ENCODE peak calls at places on chromosomes 6 and 20, in nine cellular contexts. N is brain microvascular endothelial cell; W is endodermal cell; S is tibial artery; F is CD8-positive, alpha-beta T cell; V is MCF 10A; Y is endothelial cell; Q is GM10248; R is CD4-positive, alpha-beta T cell. J is an unnamed sample.
A peak's percentile ranks its signal among the peaks of the same experiment; 100 is the strongest.

GRCh38 chr6:119116712-119117281 is 38.3 kb upstream of the FAM184A start:
- DNase-seq in N (no peak), W (peak; percentile 69), S (no peak), F (no peak), V (no peak), Y (peak; percentile 43), Q (no peak), R (no peak), J (no peak)

GRCh38 chr6:126054258-126054702 is 67.9 kb downstream of the TRMT11 start:
- DNase-seq in N (peak; percentile 37), W (no peak), S (no peak), F (no peak), V (no peak), Y (no peak), Q (no peak), R (no peak), J (no peak)

GRCh38 chr6:92748131-92748530 is 671.2 kb downstream of the EPHA7 start:
- DNase-seq in N (no peak), W (no peak), S (no peak), F (no peak), V (no peak), Y (no peak), Q (no peak), R (no peak), J (no peak)

GRCh38 chr6:90445533-90446108 is 141.3 kb downstream of the MAP3K7 start:
- DNase-seq in N (no peak), W (no peak), S (no peak), F (no peak), V (no peak), Y (no peak), Q (no peak), R (no peak), J (no peak)

GRCh38 chr6:65979120-65979519 is 272.1 kb upstream of the EYS start:
- DNase-seq in N (no peak), W (no peak), S (no peak), F (no peak), V (peak; percentile 4), Y (no peak), Q (no peak), R (no peak), J (no peak)

GRCh38 chr6:7502743-7503142 is 38.7 kb upstream of the DSP start:
- DNase-seq in N (no peak), W (peak; percentile 67), S (no peak), F (no peak), V (no peak), Y (no peak), Q (no peak), R (no peak), J (peak; percentile 7)

GRCh38 chr20:50721881-50722281 is 9.5 kb upstream of the PARD6B start:
- DNase-seq in N (peak; percentile 9), W (peak; percentile 46), S (peak; percentile 94), F (no peak), V (no peak), Y (no peak), Q (no peak), R (no peak), J (no peak)

GRCh38 chr20:61300741-61301140 is 48.7 kb downstream of the CDH4 start:
- DNase-seq in N (no peak), W (no peak), S (no peak), F (no peak), V (no peak), Y (no peak), Q (no peak), R (no peak), J (no peak)

GRCh38 chr6:10410214-10410873 is 4.5 kb downstream of the TFAP2A start:
- DNase-seq in N (no peak), W (no peak), S (no peak), F (no peak), V (peak; percentile 39), Y (no peak), Q (no peak), R (no peak), J (peak; percentile 20)

GRCh38 chr20:19073584-19074198 is 138.8 kb upstream of the SLC24A3 start:
- DNase-seq in N (no peak), W (peak; percentile 82), S (no peak), F (no peak), V (peak; percentile 29), Y (no peak), Q (no peak), R (no peak), J (peak; percentile 17)

GRCh38 chr6:28206527-28207243 is 18.4 kb upstream of the ZSCAN9 start:
- DNase-seq in N (no peak), W (peak; percentile 61), S (no peak), F (no peak), V (no peak), Y (no peak), Q (no peak), R (no peak), J (no peak)

GRCh38 chr6:129936329-129937165 is 75.4 kb upstream of the TMEM244 start:
- DNase-seq in N (peak; percentile 52), W (peak; percentile 78), S (peak; percentile 38), F (peak; percentile 42), V (peak; percentile 90), Y (peak; percentile 60), Q (no peak), R (peak; percentile 10), J (peak; percentile 52)

GRCh38 chr20:7080472-7080871 is 313.0 kb downstream of the BMP2 start:
- DNase-seq in N (no peak), W (no peak), S (no peak), F (no peak), V (no peak), Y (no peak), Q (no peak), R (no peak), J (no peak)

GRCh38 chr6:106885659-106886058 is 88.9 kb downstream of the CD24 start:
- DNase-seq in N (no peak), W (no peak), S (no peak), F (no peak), V (no peak), Y (no peak), Q (no peak), R (no peak), J (no peak)

GRCh38 chr20:5402903-5403531 is 86.3 kb upstream of the PROKR2 start:
- DNase-seq in N (peak; percentile 36), W (peak; percentile 86), S (no peak), F (no peak), V (peak; percentile 51), Y (peak; percentile 55), Q (peak; percentile 37), R (no peak), J (peak; percentile 49)

GRCh38 chr6:79277109-79277508 is 42.6 kb upstream of the HMGN3 start:
- DNase-seq in N (no peak), W (no peak), S (no peak), F (no peak), V (peak; percentile 27), Y (no peak), Q (no peak), R (no peak), J (no peak)

GRCh38 chr6:108766886-108767285 is 81.3 kb upstream of the ARMC2 start:
- DNase-seq in N (no peak), W (no peak), S (no peak), F (no peak), V (no peak), Y (no peak), Q (no peak), R (no peak), J (no peak)

GRCh38 chr20:58054744-58055373 is 173.6 kb downstream of the ANKRD60 start:
- DNase-seq in N (no peak), W (peak; percentile 84), S (no peak), F (no peak), V (no peak), Y (peak; percentile 37), Q (no peak), R (no peak), J (no peak)

GRCh38 chr6:79702701-79703100 is 71.6 kb downstream of the SH3BGRL2 start:
- DNase-seq in N (no peak), W (no peak), S (no peak), F (peak; percentile 58), V (no peak), Y (no peak), Q (no peak), R (no peak), J (no peak)

GRCh38 chr20:36002855-36003254 is 34.5 kb downstream of the CNBD2 start:
- DNase-seq in N (no peak), W (no peak), S (no peak), F (no peak), V (no peak), Y (no peak), Q (no peak), R (no peak), J (no peak)

GRCh38 chr6:137978252-137978896 is 111.3 kb downstream of the TNFAIP3 start:
- DNase-seq in N (peak; percentile 54), W (no peak), S (no peak), F (no peak), V (peak; percentile 47), Y (no peak), Q (peak; percentile 38), R (no peak), J (no peak)

GRCh38 chr20:23121766-23122095 is 35.6 kb upstream of the CD93 start:
- DNase-seq in N (no peak), W (no peak), S (no peak), F (no peak), V (no peak), Y (no peak), Q (no peak), R (no peak), J (no peak)
- TF ChIP-seq CTCF in N (no peak), W (no peak), S (no peak), F (no peak), V (no peak), Y (no peak), Q (no peak), R (no peak), J (no peak)

GRCh38 chr6:97501875-97502274 is 218.9 kb upstream of the MMS22L start:
- DNase-seq in N (no peak), W (no peak), S (no peak), F (no peak), V (no peak), Y (no peak), Q (no peak), R (no peak), J (no peak)
- TF ChIP-seq CTCF in N (peak; percentile 13), W (no peak), S (no peak), F (no peak), V (no peak), Y (no peak), Q (no peak), R (no peak), J (no peak)

DNA sequence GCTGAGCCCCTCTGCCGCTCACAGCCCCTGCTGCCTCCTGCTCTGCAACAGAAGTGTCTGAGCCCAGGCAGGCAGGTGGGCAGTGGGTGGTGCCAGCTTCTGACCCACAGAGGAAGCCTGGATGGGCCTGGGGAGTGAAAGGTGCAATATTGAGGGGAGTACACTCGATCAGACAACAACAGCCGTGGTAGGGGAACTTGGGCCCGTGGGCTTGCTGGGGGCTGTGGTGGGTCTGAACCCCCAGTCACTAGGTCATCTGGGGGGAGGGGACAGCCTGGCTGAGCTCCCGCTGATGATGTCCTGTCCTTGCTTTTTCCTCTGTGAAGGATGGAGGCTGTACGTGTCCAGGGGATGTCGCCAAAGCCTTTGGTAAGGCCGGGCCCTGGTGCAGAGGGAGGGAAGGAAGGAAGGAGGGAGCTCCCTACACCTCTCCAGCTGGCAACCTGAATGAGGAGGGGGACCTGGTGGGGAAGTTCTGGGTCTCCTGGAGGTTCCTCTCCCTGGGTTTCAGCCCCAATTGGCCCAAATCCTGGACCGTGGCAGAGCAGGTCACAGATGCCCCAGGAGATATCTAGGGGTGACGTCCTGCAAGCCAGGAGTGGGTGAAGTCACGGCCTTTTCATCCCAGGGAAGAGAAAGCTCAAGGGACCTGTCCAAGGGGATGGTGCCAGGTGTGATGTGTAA is 47.2 kb downstream of the GMPR start:
- DNase-seq in N (no peak), W (no peak), S (no peak), F (no peak), V (no peak), Y (no peak), Q (no peak), R (no peak), J (no peak)
- TF ChIP-seq CTCF in N (no peak), W (no peak), S (no peak), F (no peak), V (no peak), Y (no peak), Q (peak; percentile 7), R (no peak), J (no peak)

GRCh38 chr6:56714273-56714672 is 71.6 kb upstream of the DST start:
- DNase-seq in N (no peak), W (no peak), S (no peak), F (no peak), V (no peak), Y (no peak), Q (no peak), R (no peak), J (no peak)
- TF ChIP-seq CTCF in N (no peak), W (peak; percentile 47), S (no peak), F (no peak), V (no peak), Y (no peak), Q (no peak), R (no peak), J (no peak)